ENCODE peak calls at places on chromosomes 16 and 17, in six cellular contexts. G is uterus, L is lower lobe of right lung, E is body of pancreas, F is right lobe of liver, P is breast epithelium. M is an unnamed sample.

GRCh38 chr17:13002761-13003453 is 14.9 kb downstream of the ELAC2 start:
- DNase-seq in G (peak), F (peak), E (peak), P (peak), L (peak), M (peak)

GRCh38 chr16:52578007-52578828 is 31.3 kb upstream of the TOX3 start:
- DNase-seq in P (no peak), F (peak), L (no peak), G (no peak), E (peak), M (no peak)

GRCh38 chr17:32341141-32341856 is 674 bp downstream of the C17orf75 start:
- DNase-seq in G (no peak), L (no peak), P (no peak), F (no peak), E (no peak), M (no peak)

GRCh38 chr16:11201498-11202259 is 54.3 kb downstream of the SOCS1 start:
- DNase-seq in P (no peak), G (no peak), E (no peak), L (no peak), F (no peak), M (no peak)

GRCh38 chr17:19647697-19648474 is 665 bp upstream of the ALDH3A2 start:
- DNase-seq in E (peak), P (peak), L (peak), F (peak), G (peak), M (peak)

GRCh38 chr17:21019976-21020575 is 22.7 kb downstream of the USP22 start:
- DNase-seq in G (no peak), E (no peak), P (no peak), F (no peak), L (no peak), M (peak)

GRCh38 chr17:74240637-74241036 is 27.3 kb downstream of the TTYH2 start:
- DNase-seq in G (peak), E (no peak), F (no peak), L (no peak), P (no peak), M (no peak)

GRCh38 chr17:1592751-1593629 is 30.4 kb upstream of the PITPNA start:
- DNase-seq in L (no peak), E (no peak), G (no peak), P (no peak), F (no peak), M (no peak)

GRCh38 chr16:26214694-26215093 is 522.9 kb downstream of the HS3ST4 start:
- DNase-seq in L (no peak), F (no peak), G (no peak), E (no peak), P (no peak), M (no peak)

GRCh38 chr17:66817750-66818149 is 17.2 kb upstream of the CACNG5 start:
- DNase-seq in L (no peak), E (no peak), G (no peak), P (no peak), F (no peak), M (no peak)

GRCh38 chr17:1972429-1973160 is 52.5 kb downstream of the RTN4RL1 start:
- DNase-seq in G (no peak), F (no peak), L (peak), P (no peak), E (no peak), M (no peak)

GRCh38 chr17:81865733-81866439 is 5.3 kb downstream of the ARHGDIA start:
- DNase-seq in P (no peak), G (peak), E (peak), L (no peak), F (peak), M (no peak)

GRCh38 chr17:61411944-61412859 is 12.6 kb downstream of the TBX2 start:
- DNase-seq in F (peak), E (peak), L (peak), G (peak), P (peak), M (peak)

GRCh38 chr16:24853830-24854229 is 8.1 kb downstream of the SLC5A11 start:
- DNase-seq in F (no peak), L (no peak), G (peak), E (no peak), P (no peak), M (peak)

GRCh38 chr16:4298761-4299522 is 16.9 kb upstream of the GLIS2 start:
- DNase-seq in F (no peak), G (peak), P (peak), E (peak), L (peak), M (peak)

GRCh38 chr17:53662608-53663007 is 160.1 kb upstream of the KIF2B start:
- DNase-seq in L (no peak), P (no peak), G (no peak), F (no peak), E (no peak), M (no peak)

GRCh38 chr17:28204751-28205150 is 114.2 kb upstream of the TMEM97 start:
- DNase-seq in F (no peak), P (no peak), G (no peak), L (no peak), E (no peak), M (no peak)

GRCh38 chr16:11107781-11108465 is 148.1 kb downstream of the SOCS1 start:
- DNase-seq in E (no peak), G (no peak), L (no peak), F (no peak), P (no peak), M (no peak)

GRCh38 chr17:47742319-47743181 is 9.5 kb downstream of the TBX21 start:
- DNase-seq in G (no peak), P (no peak), F (no peak), E (no peak), L (no peak), M (peak)

GRCh38 chr17:48181653-48182052 is 74.1 kb downstream of the SNX11 start:
- DNase-seq in E (no peak), P (no peak), F (no peak), L (no peak), G (no peak), M (peak)

GRCh38 chr17:83194761-83195329 is 115.4 kb downstream of the METRNL start:
- DNase-seq in G (no peak), E (peak), F (no peak), P (peak), L (peak), M (no peak)

GRCh38 chr16:30068750-30069574 is 3.4 kb downstream of the ALDOA start:
- DNase-seq in G (no peak), L (no peak), E (no peak), P (no peak), F (peak), M (peak)

GRCh38 chr17:58308173-58308984 is 20.2 kb downstream of the TSPOAP1 start:
- DNase-seq in P (peak), E (no peak), F (peak), G (peak), L (no peak), M (peak)

GRCh38 chr17:1714488-1714979 is 4.4 kb upstream of the TLCD2 start:
- DNase-seq in L (peak), F (peak), P (peak), E (peak), G (peak), M (peak)

GRCh38 chr17:81239714-81240555 is 817 bp downstream of the NDUFAF8 start:
- DNase-seq in G (no peak), E (no peak), F (no peak), L (no peak), P (no peak), M (no peak)

GRCh38 chr16:74713876-74714275 is 13.2 kb upstream of the MLKL start:
- DNase-seq in L (no peak), E (no peak), F (no peak), G (no peak), P (no peak), M (no peak)

GRCh38 chr17:42526031-42526444 is 10.0 kb upstream of the NAGLU start:
- DNase-seq in E (no peak), G (no peak), L (no peak), F (no peak), P (no peak), M (no peak)

GRCh38 chr17:36592316-36592710 is 634 bp downstream of the DHRS11 start:
- DNase-seq in E (peak), P (no peak), L (peak), F (no peak), G (no peak), M (peak)

GRCh38 chr17:9470171-9470570 is 105.4 kb downstream of the STX8 start:
- DNase-seq in L (no peak), F (no peak), P (no peak), G (no peak), E (no peak), M (no peak)

GRCh38 chr17:82399601-82400101 is 18.5 kb upstream of the HEXD start:
- DNase-seq in F (no peak), E (no peak), L (no peak), P (no peak), G (no peak), M (peak)

GRCh38 chr16:19822534-19822933 is 62.1 kb downstream of the GPRC5B start:
- DNase-seq in F (no peak), L (no peak), P (no peak), G (no peak), E (no peak), M (no peak)

GRCh38 chr16:964696-965395 is 5.9 kb downstream of the LMF1 start:
- DNase-seq in P (no peak), G (no peak), F (peak), L (peak), E (peak), M (no peak)

GRCh38 chr17:40361063-40361924 is 3.2 kb downstream of the GJD3 start:
- DNase-seq in L (no peak), E (no peak), F (peak), P (no peak), G (no peak), M (no peak)
- H3K4me3 ChIP-seq in L (no peak), E (no peak), F (no peak), P (no peak), G (no peak), M (no peak)

DNA sequence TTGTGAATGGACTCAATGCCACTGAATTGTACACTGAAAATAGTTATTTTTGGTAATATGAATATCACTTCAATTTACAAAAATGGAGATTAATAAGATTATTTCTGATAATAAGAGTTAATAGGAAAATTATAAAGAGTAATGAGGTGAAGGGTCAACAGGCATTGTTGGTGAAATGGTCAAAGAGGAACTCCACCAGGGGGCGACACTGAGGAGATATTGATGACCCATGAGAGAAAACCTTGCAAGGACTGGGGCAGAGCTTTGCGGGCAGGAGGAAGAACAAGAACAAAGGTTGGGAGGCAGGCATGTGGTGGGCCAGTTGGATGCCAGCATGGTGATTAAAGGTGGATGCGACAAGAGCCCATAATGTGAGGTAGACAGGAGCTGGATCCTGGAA is 74.0 kb upstream of the XYLT1 start:
- DNase-seq in E (no peak), G (no peak), L (no peak), F (no peak), P (no peak), M (peak)
- TF ChIP-seq CTCF in E (no peak), G (no peak), L (peak), F (no peak), P (no peak), M (peak)

DNA sequence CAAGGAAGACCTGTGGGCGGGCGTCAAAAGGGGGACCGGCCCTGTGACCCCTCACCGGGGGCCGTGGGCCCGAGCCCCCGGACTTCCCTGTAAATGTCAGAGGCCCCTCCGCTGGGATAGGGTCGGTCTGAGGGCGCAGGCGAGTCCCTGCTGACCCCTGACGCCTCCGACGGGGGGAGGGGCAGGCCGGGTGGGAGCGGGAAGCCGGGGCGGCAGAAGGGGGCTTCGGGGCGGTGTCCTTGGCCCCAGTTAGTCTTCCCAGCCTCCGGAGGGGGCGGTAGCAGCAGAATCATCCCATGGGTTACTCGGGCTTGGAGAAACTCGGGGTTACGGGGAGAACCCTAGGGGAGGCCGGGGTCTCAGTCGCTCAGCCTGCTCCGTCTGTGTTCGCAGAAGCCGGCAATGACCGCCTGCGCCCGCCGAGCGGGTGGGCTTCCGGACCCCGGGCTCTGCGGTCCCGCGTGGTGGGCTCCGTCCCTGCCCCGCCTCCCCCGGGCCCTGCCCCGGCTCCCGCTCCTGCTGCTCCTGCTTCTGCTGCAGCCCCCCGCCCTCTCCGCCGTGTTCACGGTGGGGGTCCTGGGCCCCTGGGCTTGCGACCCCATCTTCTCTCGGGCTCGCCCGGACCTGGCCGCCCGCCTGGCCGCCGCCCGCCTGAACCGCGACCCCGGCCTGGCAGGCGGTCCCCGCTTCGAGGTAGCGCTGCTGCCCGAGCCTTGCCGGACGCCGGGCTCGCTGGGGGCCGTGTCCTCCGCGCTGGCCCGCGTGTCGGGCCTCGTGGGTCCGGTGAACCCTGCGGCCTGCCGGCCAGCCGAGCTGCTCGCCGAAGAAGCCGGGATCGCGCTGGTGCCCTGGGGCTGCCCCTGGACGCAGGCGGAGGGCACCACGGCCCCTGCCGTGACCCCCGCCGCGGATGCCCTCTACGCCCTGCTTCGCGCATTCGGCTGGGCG is 505 bp downstream of the GUCY2D start:
- DNase-seq in P (peak), E (no peak), G (no peak), L (no peak), F (peak), M (no peak)
- H3K4me3 ChIP-seq in P (peak), E (no peak), G (no peak), L (peak), F (no peak), M (no peak)

DNA sequence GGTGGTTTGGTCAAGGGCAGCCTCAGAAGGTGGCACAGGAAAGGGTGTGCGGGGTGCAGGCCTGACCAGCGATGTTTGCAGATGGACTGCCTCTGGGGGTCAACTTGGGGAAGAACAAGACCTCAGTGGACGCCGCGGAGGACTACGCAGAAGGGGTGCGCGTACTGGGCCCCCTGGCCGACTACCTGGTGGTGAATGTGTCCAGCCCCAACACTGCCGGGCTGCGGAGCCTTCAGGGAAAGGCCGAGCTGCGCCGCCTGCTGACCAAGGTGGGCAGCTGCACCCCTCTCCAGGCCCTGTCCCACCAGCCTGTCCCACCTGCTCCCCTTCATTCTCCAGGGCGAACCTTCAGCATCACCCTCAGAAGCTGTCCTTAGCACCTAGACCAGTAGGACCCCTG is 12.5 kb downstream of the DHODH start:
- DNase-seq in E (no peak), L (no peak), G (no peak), P (no peak), F (no peak), M (peak)
- TF ChIP-seq CTCF in E (no peak), L (no peak), G (no peak), P (no peak), F (no peak), M (peak)

GRCh38 chr16:87956771-87957279 is 5.6 kb downstream of the BANP start:
- DNase-seq in G (no peak), P (no peak), E (no peak), L (no peak), F (no peak), M (peak)

GRCh38 chr16:87955302-87956168 is 4.3 kb downstream of the BANP start:
- DNase-seq in F (no peak), E (no peak), P (no peak), G (no peak), L (no peak), M (no peak)

GRCh38 chr16:87954826-87955225 is 3.6 kb downstream of the BANP start:
- DNase-seq in E (peak), L (peak), G (no peak), F (no peak), P (no peak), M (no peak)

GRCh38 chr16:87957296-87958069 is 6.2 kb downstream of the BANP start:
- DNase-seq in L (no peak), F (no peak), E (no peak), P (no peak), G (no peak), M (no peak)

GRCh38 chr16:87956169-87956770 is 5.0 kb downstream of the BANP start:
- DNase-seq in F (no peak), P (no peak), G (no peak), E (no peak), L (peak), M (no peak)
- H3K4me3 ChIP-seq in F (no peak), P (peak), G (no peak), E (no peak), L (peak), M (no peak)

GRCh38 chr17:41226051-41226450 is 397 bp upstream of the KRTAP9-2 start:
- DNase-seq in E (no peak), L (no peak), G (no peak), F (no peak), P (no peak), M (no peak)

GRCh38 chr17:41230094-41230493 is 2.2 kb upstream of the KRTAP9-3 start:
- DNase-seq in E (no peak), F (no peak), G (no peak), L (no peak), P (no peak), M (no peak)

GRCh38 chr17:41231731-41232130 is 518 bp upstream of the KRTAP9-3 start:
- DNase-seq in E (no peak), G (no peak), F (no peak), P (no peak), L (no peak), M (no peak)
- TF ChIP-seq CTCF in E (no peak), G (no peak), F (no peak), P (no peak), L (no peak), M (no peak)

M was measured in BE2C.